ENCODE peak calls at places on chromosomes 5 and 9, in eight cellular contexts. V is OCI-LY7, I is lower leg skin, G is breast epithelium, J is brain microvascular endothelial cell, Q is PC-9, D is GM13977, T is AG09319. F is an unnamed sample.
A peak's percentile ranks its signal among the peaks of the same experiment; 100 is the strongest.

GRCh38 chr9:131809941-131810344 is 70.1 kb upstream of the RAPGEF1 start:
- DNase-seq in G (no peak), D (no peak), V (no peak), Q (no peak), T (no peak), J (no peak), I (no peak), F (no peak)

GRCh38 chr5:54525226-54525625 is 7.7 kb downstream of the SNX18 start:
- DNase-seq in T (no peak), G (no peak), V (no peak), Q (no peak), D (no peak), I (no peak), J (no peak), F (no peak)

GRCh38 chr5:180609817-180610550 is 18.7 kb upstream of the SCGB3A1 start:
- DNase-seq in I (no peak), J (no peak), Q (no peak), G (no peak), T (no peak), D (no peak), V (no peak), F (no peak)

GRCh38 chr5:142186821-142187594 is 78.4 kb downstream of the NDFIP1 start:
- DNase-seq in J (no peak), T (no peak), G (no peak), D (no peak), V (no peak), I (no peak), Q (no peak), F (peak; percentile 7)

GRCh38 chr5:159240301-159240870 is 22.7 kb upstream of the UBLCP1 start:
- DNase-seq in G (no peak), Q (peak; percentile 49), I (no peak), V (no peak), J (peak; percentile 66), T (no peak), D (no peak), F (peak; percentile 79)

GRCh38 chr9:27476870-27477269 is 47.2 kb upstream of the IFNK start:
- DNase-seq in T (no peak), Q (no peak), D (no peak), I (no peak), G (no peak), V (no peak), J (no peak), F (no peak)

GRCh38 chr9:100427366-100428263 is 672 bp downstream of the MSANTD3 start:
- DNase-seq in I (peak; percentile 88), J (peak; percentile 56), V (no peak), T (no peak), Q (peak; percentile 52), D (no peak), G (no peak), F (peak; percentile 65)

GRCh38 chr5:171984748-171985419 is 21.6 kb downstream of the FBXW11 start:
- DNase-seq in Q (no peak), D (no peak), I (no peak), G (no peak), V (no peak), T (peak; percentile 31), J (peak; percentile 89), F (no peak)

GRCh38 chr9:136107953-136108647 is 10.6 kb downstream of the TMEM250 start:
- DNase-seq in J (no peak), D (no peak), G (no peak), V (no peak), I (peak; percentile 94), T (no peak), Q (peak; percentile 57), F (no peak)

GRCh38 chr9:16974436-16974835 is 104.0 kb upstream of the BNC2 start:
- DNase-seq in T (no peak), V (no peak), G (no peak), J (no peak), Q (no peak), I (no peak), D (no peak), F (no peak)

GRCh38 chr5:144778546-144778945 is 607.9 kb downstream of the KCTD16 start:
- DNase-seq in V (no peak), T (no peak), G (no peak), J (no peak), I (no peak), Q (no peak), D (no peak), F (no peak)

GRCh38 chr5:80204808-80205614 is 50.8 kb downstream of the SERINC5 start:
- DNase-seq in G (no peak), I (no peak), V (peak; percentile 45), Q (no peak), J (peak; percentile 87), D (no peak), T (no peak), F (no peak)
- TF ChIP-seq CTCF in G (no peak), I (no peak), V (no peak), Q (no peak), J (peak; percentile 1), D (peak; percentile 11), T (no peak), F (no peak)

DNA sequence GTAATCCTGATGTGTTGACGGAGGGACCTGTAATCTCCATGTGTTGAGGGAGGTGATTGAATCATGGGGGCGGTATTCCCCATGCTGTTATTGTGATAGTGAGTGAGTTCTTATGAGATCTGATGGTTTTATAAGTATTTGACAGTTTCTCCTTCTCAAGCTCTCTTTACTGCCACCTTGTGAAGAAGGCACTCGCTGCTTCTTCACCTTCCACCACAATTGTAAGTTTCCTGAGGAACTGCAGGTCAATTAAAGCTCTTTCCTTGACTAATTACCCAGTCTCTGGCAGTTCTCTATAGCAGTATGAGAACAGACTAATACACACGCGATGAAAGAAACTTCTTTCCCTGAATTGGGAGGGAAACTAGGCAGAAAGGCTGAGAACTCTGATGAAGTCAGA is 141.1 kb upstream of the RAD23B start:
- DNase-seq in D (no peak), G (no peak), V (peak; percentile 8), I (no peak), T (no peak), J (peak; percentile 18), Q (no peak), F (peak; percentile 11)
- TF ChIP-seq CTCF in D (peak; percentile 29), G (no peak), V (peak; percentile 57), I (no peak), T (peak; percentile 7), J (peak; percentile 67), Q (peak; percentile 46), F (peak; percentile 12)

GRCh38 chr9:74496819-74497749 is at the start of gene RORB:
- DNase-seq in I (peak; percentile 91), D (peak; percentile 79), G (no peak), J (no peak), Q (peak; percentile 24), V (no peak), T (no peak), F (no peak)

GRCh38 chr9:74494490-74494889 is 2.6 kb upstream of the RORB start:
- DNase-seq in T (no peak), G (no peak), V (no peak), D (no peak), J (no peak), I (no peak), Q (no peak), F (no peak)

GRCh38 chr9:74497750-74498615 is 848 bp downstream of the RORB start:
- DNase-seq in I (peak; percentile 84), T (no peak), V (no peak), D (peak; percentile 49), G (no peak), Q (no peak), J (no peak), F (peak; percentile 37)

GRCh38 chr9:74498616-74499095 is 1.5 kb downstream of the RORB start:
- DNase-seq in V (no peak), T (no peak), D (peak; percentile 38), G (no peak), I (no peak), J (no peak), Q (no peak), F (no peak)

GRCh38 chr9:74493512-74493911 is 3.6 kb upstream of the RORB start:
- DNase-seq in J (no peak), T (no peak), V (no peak), Q (no peak), G (no peak), I (no peak), D (no peak), F (no peak)
- TF ChIP-seq CTCF in J (no peak), T (no peak), V (no peak), Q (no peak), G (no peak), I (no peak), D (no peak), F (no peak)

DNA sequence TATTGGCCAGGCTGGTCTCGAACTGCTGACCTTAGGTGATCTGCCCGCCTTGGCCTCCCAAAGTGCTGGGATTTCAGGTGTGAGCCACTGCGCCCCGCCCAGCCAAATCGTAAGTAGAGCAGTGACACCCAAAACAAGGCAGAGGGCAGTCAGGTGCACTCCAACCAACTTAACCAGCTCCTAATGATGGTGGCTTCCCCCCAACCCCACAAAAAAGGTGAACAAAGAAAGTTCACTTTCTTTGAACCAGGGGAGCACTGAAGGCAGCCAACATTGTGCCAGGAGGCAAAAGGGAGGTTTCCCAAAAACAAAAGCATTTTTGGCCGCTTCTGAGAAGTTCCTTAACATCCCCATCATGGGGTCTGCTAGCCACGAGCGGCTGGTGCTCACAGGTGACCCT is 9.6 kb downstream of the GMCL2 start:
- DNase-seq in D (no peak), I (no peak), G (no peak), J (no peak), T (no peak), Q (no peak), V (no peak), F (no peak)
- TF ChIP-seq CTCF in D (no peak), I (no peak), G (no peak), J (no peak), T (no peak), Q (no peak), V (peak; percentile 40), F (no peak)

DNA sequence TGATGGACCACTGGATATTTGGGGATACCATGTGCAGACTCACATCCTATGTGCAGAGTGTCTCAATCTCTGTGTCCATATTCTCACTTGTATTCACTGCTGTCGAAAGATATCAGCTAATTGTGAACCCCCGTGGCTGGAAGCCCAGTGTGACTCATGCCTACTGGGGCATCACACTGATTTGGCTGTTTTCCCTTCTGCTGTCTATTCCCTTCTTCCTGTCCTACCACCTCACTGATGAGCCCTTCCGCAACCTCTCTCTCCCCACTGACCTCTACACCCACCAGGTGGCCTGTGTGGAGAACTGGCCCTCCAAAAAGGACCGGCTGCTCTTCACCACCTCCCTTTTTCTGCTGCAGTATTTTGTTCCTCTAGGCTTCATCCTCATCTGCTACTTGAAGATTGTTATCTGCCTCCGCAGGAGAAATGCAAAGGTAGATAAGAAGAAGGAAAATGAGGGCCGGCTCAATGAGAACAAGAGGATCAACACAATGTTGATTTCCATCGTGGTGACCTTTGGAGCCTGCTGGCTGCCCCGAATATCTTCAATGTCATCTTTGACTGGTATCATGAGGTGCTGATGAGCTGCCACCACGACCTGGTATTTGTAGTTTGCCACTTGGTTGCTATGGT is 54.5 kb upstream of the HNRNPA0 start:
- DNase-seq in J (peak; percentile 13), I (no peak), G (no peak), D (no peak), T (no peak), V (no peak), Q (no peak), F (no peak)
- TF ChIP-seq CTCF in J (no peak), I (no peak), G (no peak), D (no peak), T (no peak), V (no peak), Q (no peak), F (no peak)

GRCh38 chr5:167217097-167217743 is 1074.2 kb upstream of the WWC1 start:
- DNase-seq in T (no peak), I (no peak), G (no peak), J (no peak), V (no peak), Q (no peak), D (no peak), F (no peak)
- TF ChIP-seq CTCF in T (no peak), I (no peak), G (no peak), J (peak; percentile 8), V (no peak), Q (peak; percentile 18), D (no peak), F (no peak)

GRCh38 chr5:80935811-80936385 is 24.3 kb upstream of the RASGRF2 start:
- DNase-seq in J (no peak), I (no peak), T (no peak), G (no peak), Q (no peak), D (no peak), V (no peak), F (no peak)
- TF ChIP-seq CTCF in J (peak; percentile 27), I (no peak), T (no peak), G (no peak), Q (no peak), D (peak; percentile 15), V (peak; percentile 20), F (no peak)

F was measured in A549.